ENCODE peak calls at places on chromosomes 11 and 22, in ten cellular contexts. G is prostate gland; U is sigmoid colon; I is pancreas; M is CD8-positive, alpha-beta memory T cell; Q is heart right ventricle; O is Panc1; W is SK-N-SH; F is cardiac muscle cell; H is mesendoderm. P is an unnamed sample.

GRCh38 chr11:93573184-93573583 is 30.0 kb upstream of the SMCO4 start:
- DNase-seq in G (no peak), O (no peak), W (no peak), I (no peak), M (no peak), F (no peak), Q (no peak), U (no peak), H (no peak), P (no peak)

GRCh38 chr11:27468209-27468608 is 4.4 kb downstream of the LGR4 start:
- DNase-seq in M (no peak), U (no peak), O (no peak), G (no peak), H (no peak), F (peak; percentile 94), I (no peak), Q (no peak), W (no peak), P (no peak)

GRCh38 chr22:32202539-32203180 is 2.2 kb downstream of the RFPL2 start:
- DNase-seq in W (peak; percentile 78), O (no peak), G (peak; percentile 53), Q (peak; percentile 18), U (no peak), H (peak; percentile 80), I (no peak), F (peak; percentile 40), M (no peak), P (peak; percentile 60)

GRCh38 chr22:32623943-32624342 is 149.3 kb downstream of the FBXO7 start:
- DNase-seq in W (no peak), Q (peak; percentile 56), U (peak; percentile 90), F (peak; percentile 92), O (no peak), G (peak; percentile 72), I (no peak), H (no peak), M (no peak), P (peak; percentile 73)

GRCh38 chr22:47036936-47037485 is 274.6 kb downstream of the TBC1D22A start:
- DNase-seq in H (no peak), I (peak; percentile 34), W (no peak), U (peak; percentile 33), G (no peak), M (no peak), Q (no peak), F (no peak), O (no peak), P (no peak)

GRCh38 chr11:79971255-79971654 is 530.4 kb upstream of the TENM4 start:
- DNase-seq in Q (no peak), W (no peak), O (no peak), U (no peak), M (no peak), I (no peak), F (no peak), H (peak; percentile 61), G (no peak), P (no peak)

GRCh38 chr11:134586726-134587125 is 174.7 kb upstream of the B3GAT1 start:
- DNase-seq in G (no peak), H (no peak), M (no peak), F (no peak), W (no peak), U (no peak), Q (no peak), O (no peak), I (no peak), P (no peak)

GRCh38 chr11:91173701-91174100 is 950.9 kb upstream of the CHORDC1 start:
- DNase-seq in F (no peak), M (no peak), Q (no peak), I (no peak), G (no peak), U (no peak), O (no peak), W (no peak), H (no peak), P (no peak)

GRCh38 chr22:38964306-38964705 is 6.9 kb downstream of the APOBEC3A start:
- DNase-seq in H (no peak), F (no peak), W (no peak), U (no peak), M (no peak), G (no peak), Q (no peak), O (no peak), I (no peak), P (no peak)

GRCh38 chr11:74837191-74837590 is 88.5 kb downstream of the RNF169 start:
- DNase-seq in F (no peak), Q (no peak), I (no peak), G (no peak), M (no peak), H (no peak), U (no peak), W (no peak), O (no peak), P (no peak)

GRCh38 chr11:133029096-133029495 is 503.2 kb downstream of the OPCML start:
- DNase-seq in U (no peak), M (no peak), G (no peak), W (no peak), I (no peak), H (no peak), F (no peak), O (no peak), Q (no peak), P (no peak)

GRCh38 chr11:69449320-69450063 is 32.0 kb upstream of the LINC01488 start:
- DNase-seq in U (peak; percentile 80), Q (peak; percentile 85), W (peak; percentile 90), O (no peak), H (peak; percentile 46), F (peak; percentile 68), I (peak; percentile 64), M (no peak), G (no peak), P (peak; percentile 69)

GRCh38 chr11:93476796-93477195 is 66.4 kb downstream of the SMCO4 start:
- DNase-seq in Q (no peak), O (no peak), M (no peak), I (no peak), W (no peak), U (no peak), F (no peak), H (no peak), G (no peak), P (no peak)

GRCh38 chr11:1827095-1827797 is 7.5 kb upstream of the SYT8 start:
- DNase-seq in U (peak; percentile 72), G (peak; percentile 84), I (peak; percentile 75), Q (peak; percentile 64), W (peak; percentile 89), H (no peak), M (peak; percentile 33), F (peak; percentile 92), O (no peak), P (peak; percentile 27)

GRCh38 chr22:26846645-26847044 is 189.3 kb downstream of the MIAT start:
- DNase-seq in M (no peak), F (no peak), Q (no peak), G (no peak), H (no peak), W (no peak), I (no peak), O (no peak), U (no peak), P (no peak)

GRCh38 chr11:3808846-3809623 is 675 bp downstream of the PGAP2 start:
- DNase-seq in F (peak; percentile 50), H (peak; percentile 83), W (peak; percentile 68), I (no peak), O (peak; percentile 66), Q (no peak), U (no peak), G (peak; percentile 46), M (peak; percentile 71), P (peak; percentile 34)

GRCh38 chr11:69775163-69775755 is at the start of gene FGF4:
- DNase-seq in O (no peak), H (peak; percentile 35), W (peak; percentile 38), M (no peak), Q (no peak), G (no peak), U (no peak), I (no peak), F (no peak), P (no peak)

GRCh38 chr22:21771631-21771976 is 36.0 kb upstream of the YPEL1 start:
- DNase-seq in Q (no peak), I (no peak), F (no peak), G (no peak), U (no peak), M (no peak), O (no peak), H (no peak), W (no peak), P (no peak)
- H3K36me3 ChIP-seq in Q (peaks cover 78% of the 10 kb centered on the region), I (peaks cover 11% of the 10 kb centered on the region), F (peaks cover 48% of the 10 kb centered on the region), G (peaks cover 11% of the 10 kb centered on the region), U (peaks cover 39% of the 10 kb centered on the region), M (peaks cover 40% of the 10 kb centered on the region), O (peaks cover 2% of the 10 kb centered on the region), H (peaks cover 16% of the 10 kb centered on the region), W (peaks cover 37% of the 10 kb centered on the region), P (no peaks in the 10 kb centered on the region)

GRCh38 chr22:28833276-28833923 is 33.0 kb upstream of the XBP1 start:
- DNase-seq in Q (no peak), M (no peak), G (no peak), F (no peak), W (no peak), O (no peak), H (no peak), I (no peak), U (no peak), P (no peak)
- H3K36me3 ChIP-seq in Q (peaks cover 4% of the 10 kb centered on the region), M (no peaks in the 10 kb centered on the region), G (no peaks in the 10 kb centered on the region), F (no peaks in the 10 kb centered on the region), W (no peaks in the 10 kb centered on the region), O (no peaks in the 10 kb centered on the region), H (no peaks in the 10 kb centered on the region), I (no peaks in the 10 kb centered on the region), U (no peaks in the 10 kb centered on the region), P (no peaks in the 10 kb centered on the region)

GRCh38 chr11:122628691-122629555 is 26.6 kb upstream of the UBASH3B start:
- DNase-seq in H (peak; percentile 87), I (peak; percentile 79), G (peak; percentile 47), W (peak; percentile 82), F (peak; percentile 82), U (peak; percentile 80), Q (peak; percentile 48), O (peak; percentile 60), M (peak; percentile 76), P (peak; percentile 73)

GRCh38 chr11:122626266-122626665 is 29.3 kb upstream of the UBASH3B start:
- DNase-seq in I (no peak), Q (no peak), U (peak; percentile 24), F (no peak), O (no peak), H (no peak), G (no peak), W (no peak), M (no peak), P (no peak)
- H3K36me3 ChIP-seq in I (no peaks in the 10 kb centered on the region), Q (no peaks in the 10 kb centered on the region), U (no peaks in the 10 kb centered on the region), F (no peaks in the 10 kb centered on the region), O (no peaks in the 10 kb centered on the region), H (no peaks in the 10 kb centered on the region), G (no peaks in the 10 kb centered on the region), W (no peaks in the 10 kb centered on the region), M (no peaks in the 10 kb centered on the region), P (no peaks in the 10 kb centered on the region)

GRCh38 chr11:20105427-20105826 is 54.8 kb downstream of the DBX1 start:
- DNase-seq in Q (no peak), G (no peak), I (no peak), U (no peak), F (no peak), H (no peak), W (no peak), O (no peak), M (no peak), P (no peak)
- H3K36me3 ChIP-seq in Q (peaks cover 84% of the 10 kb centered on the region), G (no peaks in the 10 kb centered on the region), I (no peaks in the 10 kb centered on the region), U (peaks cover 68% of the 10 kb centered on the region), F (peaks cover 85% of the 10 kb centered on the region), H (peaks cover 29% of the 10 kb centered on the region), W (peaks cover 86% of the 10 kb centered on the region), O (no peaks in the 10 kb centered on the region), M (no peaks in the 10 kb centered on the region), P (no peaks in the 10 kb centered on the region)